ENCODE peak calls at places on chromosome 17, in five cellular contexts. One of them, this sample, is unnamed. For H3K4me1 and H3K36me3, the result is how much of the 10 kb centered on the place peaks cover.

GRCh38 chr17:57594767-57595166 is 150.3 kb downstream of the CCDC182 start:
- DNase-seq in CD8-positive, alpha-beta memory T cell: no peak
- DNase-seq in sigmoid colon: no peak
- DNase-seq in CD8-positive, alpha-beta T cell: no peak
- DNase-seq in uterus: no peak
- DNase-seq in this sample: no peak

GRCh38 chr17:164536-165235 is 16.8 kb downstream of the DOC2B start:
- DNase-seq in CD8-positive, alpha-beta memory T cell: no peak
- DNase-seq in sigmoid colon: no peak
- DNase-seq in CD8-positive, alpha-beta T cell: peak
- DNase-seq in uterus: peak
- DNase-seq in this sample: no peak

GRCh38 chr17:9714801-9715200 is 69.5 kb downstream of the USP43 start:
- DNase-seq in CD8-positive, alpha-beta memory T cell: no peak
- DNase-seq in sigmoid colon: no peak
- DNase-seq in CD8-positive, alpha-beta T cell: no peak
- DNase-seq in uterus: no peak
- DNase-seq in this sample: no peak

GRCh38 chr17:50893183-50893993 is 27.2 kb upstream of the TOB1 start:
- DNase-seq in CD8-positive, alpha-beta memory T cell: no peak
- DNase-seq in sigmoid colon: peak
- DNase-seq in CD8-positive, alpha-beta T cell: no peak
- DNase-seq in uterus: peak
- DNase-seq in this sample: no peak

GRCh38 chr17:78541488-78542237 is 35.5 kb downstream of the DNAH17 start:
- DNase-seq in CD8-positive, alpha-beta memory T cell: no peak
- DNase-seq in sigmoid colon: peak
- DNase-seq in CD8-positive, alpha-beta T cell: no peak
- DNase-seq in uterus: no peak
- DNase-seq in this sample: peak

GRCh38 chr17:17870292-17870691 is 33.5 kb upstream of the SREBF1 start:
- DNase-seq in CD8-positive, alpha-beta memory T cell: no peak
- DNase-seq in sigmoid colon: no peak
- DNase-seq in CD8-positive, alpha-beta T cell: no peak
- DNase-seq in uterus: no peak
- DNase-seq in this sample: no peak

GRCh38 chr17:33950061-33950460 is 305.0 kb upstream of the CCL2 start:
- DNase-seq in CD8-positive, alpha-beta memory T cell: no peak
- DNase-seq in sigmoid colon: no peak
- DNase-seq in CD8-positive, alpha-beta T cell: no peak
- DNase-seq in uterus: no peak
- DNase-seq in this sample: no peak

GRCh38 chr17:67244621-67245072 is 349 bp downstream of the HELZ start:
- DNase-seq in CD8-positive, alpha-beta memory T cell: no peak
- DNase-seq in sigmoid colon: no peak
- DNase-seq in CD8-positive, alpha-beta T cell: no peak
- DNase-seq in uterus: peak
- DNase-seq in this sample: peak

GRCh38 chr17:44308320-44308818 is at the start of gene RUNDC3A:
- DNase-seq in CD8-positive, alpha-beta memory T cell: peak
- DNase-seq in sigmoid colon: peak
- DNase-seq in CD8-positive, alpha-beta T cell: peak
- DNase-seq in uterus: peak
- DNase-seq in this sample: peak

GRCh38 chr17:1286379-1287106 is 7.1 kb downstream of the TRARG1 start:
- DNase-seq in CD8-positive, alpha-beta memory T cell: no peak
- DNase-seq in sigmoid colon: no peak
- DNase-seq in CD8-positive, alpha-beta T cell: no peak
- DNase-seq in uterus: no peak
- DNase-seq in this sample: no peak

GRCh38 chr17:56974055-56974454 is 3.9 kb upstream of the SCPEP1 start:
- DNase-seq in CD8-positive, alpha-beta memory T cell: no peak
- DNase-seq in sigmoid colon: no peak
- DNase-seq in CD8-positive, alpha-beta T cell: no peak
- DNase-seq in uterus: no peak
- DNase-seq in this sample: no peak

GRCh38 chr17:27540300-27541105 is 84.3 kb downstream of the KSR1 start:
- DNase-seq in CD8-positive, alpha-beta memory T cell: no peak
- DNase-seq in sigmoid colon: peak
- DNase-seq in CD8-positive, alpha-beta T cell: no peak
- DNase-seq in uterus: peak
- DNase-seq in this sample: peak

GRCh38 chr17:77478281-77478680 is 337.5 kb downstream of the SEC14L1 start:
- DNase-seq in CD8-positive, alpha-beta memory T cell: no peak
- DNase-seq in sigmoid colon: no peak
- DNase-seq in CD8-positive, alpha-beta T cell: no peak
- DNase-seq in uterus: no peak
- DNase-seq in this sample: no peak

GRCh38 chr17:77476006-77476405 is 335.2 kb downstream of the SEC14L1 start:
- DNase-seq in CD8-positive, alpha-beta memory T cell: peak
- DNase-seq in sigmoid colon: no peak
- DNase-seq in CD8-positive, alpha-beta T cell: no peak
- DNase-seq in uterus: no peak
- DNase-seq in this sample: no peak

GRCh38 chr17:77478899-77479298 is 338.1 kb downstream of the SEC14L1 start:
- DNase-seq in CD8-positive, alpha-beta memory T cell: no peak
- DNase-seq in sigmoid colon: peak
- DNase-seq in CD8-positive, alpha-beta T cell: no peak
- DNase-seq in uterus: peak
- DNase-seq in this sample: no peak

GRCh38 chr17:77476498-77476897 is 335.7 kb downstream of the SEC14L1 start:
- DNase-seq in CD8-positive, alpha-beta memory T cell: peak
- DNase-seq in sigmoid colon: no peak
- DNase-seq in CD8-positive, alpha-beta T cell: no peak
- DNase-seq in uterus: no peak
- DNase-seq in this sample: no peak

GRCh38 chr17:77476920-77477805 is 336.4 kb downstream of the SEC14L1 start:
- DNase-seq in CD8-positive, alpha-beta memory T cell: peak
- DNase-seq in sigmoid colon: peak
- DNase-seq in CD8-positive, alpha-beta T cell: no peak
- DNase-seq in uterus: peak
- DNase-seq in this sample: peak
- H3K4me1 ChIP-seq in CD8-positive, alpha-beta memory T cell: half or more
- H3K4me1 ChIP-seq in sigmoid colon: under half
- H3K4me1 ChIP-seq in CD8-positive, alpha-beta T cell: half or more
- H3K4me1 ChIP-seq in uterus: half or more
- H3K4me1 ChIP-seq in this sample: under half

DNA sequence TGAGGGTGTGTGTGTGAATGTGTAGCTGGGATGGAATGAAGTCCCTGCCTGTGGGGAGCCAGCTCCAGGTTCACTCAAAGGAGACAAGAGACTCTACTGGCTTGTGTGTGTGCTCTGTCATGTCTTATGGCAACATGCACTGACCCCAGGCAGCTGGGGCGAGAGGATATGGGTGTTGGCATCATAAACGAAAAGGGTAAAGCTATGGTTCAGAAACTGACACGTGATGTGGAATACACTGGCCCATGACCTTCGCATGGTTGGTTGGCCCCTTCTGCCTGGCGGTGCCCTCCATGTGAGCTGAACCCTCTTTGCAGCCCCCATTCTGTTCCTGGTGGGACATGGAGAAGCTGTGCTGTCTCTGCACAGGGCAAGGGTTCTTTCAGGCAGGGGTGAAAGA is 21.9 kb downstream of the ZNF750 start:
- DNase-seq in CD8-positive, alpha-beta memory T cell: no peak
- DNase-seq in sigmoid colon: no peak
- DNase-seq in CD8-positive, alpha-beta T cell: no peak
- DNase-seq in uterus: no peak
- DNase-seq in this sample: no peak
- H3K36me3 ChIP-seq in CD8-positive, alpha-beta memory T cell: under half
- H3K36me3 ChIP-seq in sigmoid colon: under half
- H3K36me3 ChIP-seq in CD8-positive, alpha-beta T cell: under half
- H3K36me3 ChIP-seq in uterus: under half
- H3K36me3 ChIP-seq in this sample: under half

DNA sequence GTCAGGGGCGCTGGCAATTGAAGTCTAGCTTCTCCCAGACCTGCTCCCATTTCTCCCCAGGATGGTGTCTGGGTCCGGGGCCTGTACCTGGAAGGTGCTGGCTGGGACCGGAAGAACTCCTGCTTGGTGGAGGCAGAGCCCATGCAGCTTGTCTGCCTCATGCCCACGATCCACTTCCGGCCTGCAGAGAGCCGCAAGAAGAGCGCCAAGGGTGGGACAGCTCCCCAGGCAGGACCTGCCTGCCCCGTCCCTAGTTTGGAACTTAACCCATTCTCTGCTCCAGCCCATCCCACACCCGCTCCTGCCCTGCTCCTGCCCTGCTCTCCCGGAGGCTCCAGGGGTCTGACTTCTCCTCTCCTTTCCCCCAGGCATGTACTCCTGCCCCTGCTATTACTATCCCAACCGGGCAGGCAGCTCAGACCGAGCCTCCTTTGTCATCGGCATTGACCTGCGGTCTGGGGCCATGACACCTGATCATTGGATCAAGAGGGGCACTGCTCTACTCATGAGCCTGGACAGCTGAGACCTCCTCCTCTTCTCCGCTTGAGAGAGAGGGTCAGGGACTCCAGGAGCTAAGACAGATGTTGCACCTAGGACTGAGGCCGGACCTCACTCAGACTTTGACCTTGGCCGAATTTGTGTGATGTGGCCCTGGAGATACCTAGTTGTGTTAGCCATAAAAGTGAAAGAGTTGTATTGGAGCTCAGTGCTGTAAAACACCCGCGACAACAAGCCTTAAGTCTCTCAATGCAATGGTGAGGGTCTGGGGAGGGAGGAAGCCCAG is 814 bp upstream of the KDM6B start:
- DNase-seq in CD8-positive, alpha-beta memory T cell: no peak
- DNase-seq in sigmoid colon: peak
- DNase-seq in CD8-positive, alpha-beta T cell: no peak
- DNase-seq in uterus: no peak
- DNase-seq in this sample: peak
- H3K4me3 ChIP-seq in CD8-positive, alpha-beta memory T cell: peak
- H3K4me3 ChIP-seq in sigmoid colon: peak
- H3K4me3 ChIP-seq in CD8-positive, alpha-beta T cell: peak
- H3K4me3 ChIP-seq in uterus: peak
- H3K4me3 ChIP-seq in this sample: no peak

GRCh38 chr17:32517982-32518381 is 31.2 kb downstream of the CDK5R1 start:
- DNase-seq in CD8-positive, alpha-beta memory T cell: no peak
- DNase-seq in sigmoid colon: peak
- DNase-seq in CD8-positive, alpha-beta T cell: no peak
- DNase-seq in uterus: no peak
- DNase-seq in this sample: no peak
- H3K4me1 ChIP-seq in CD8-positive, alpha-beta memory T cell: half or more
- H3K4me1 ChIP-seq in sigmoid colon: under half
- H3K4me1 ChIP-seq in CD8-positive, alpha-beta T cell: half or more
- H3K4me1 ChIP-seq in uterus: under half
- H3K4me1 ChIP-seq in this sample: under half

GRCh38 chr17:40325156-40326013 is 16.4 kb downstream of the RARA start:
- DNase-seq in CD8-positive, alpha-beta memory T cell: peak
- DNase-seq in sigmoid colon: no peak
- DNase-seq in CD8-positive, alpha-beta T cell: peak
- DNase-seq in uterus: no peak
- DNase-seq in this sample: peak

GRCh38 chr17:40326014-40326831 is 17.2 kb downstream of the RARA start:
- DNase-seq in CD8-positive, alpha-beta memory T cell: peak
- DNase-seq in sigmoid colon: no peak
- DNase-seq in CD8-positive, alpha-beta T cell: peak
- DNase-seq in uterus: no peak
- DNase-seq in this sample: peak

GRCh38 chr17:40327244-40327666 is 18.3 kb downstream of the RARA start:
- DNase-seq in CD8-positive, alpha-beta memory T cell: no peak
- DNase-seq in sigmoid colon: no peak
- DNase-seq in CD8-positive, alpha-beta T cell: no peak
- DNase-seq in uterus: no peak
- DNase-seq in this sample: no peak

GRCh38 chr17:40327735-40328385 is 18.9 kb downstream of the RARA start:
- DNase-seq in CD8-positive, alpha-beta memory T cell: no peak
- DNase-seq in sigmoid colon: peak
- DNase-seq in CD8-positive, alpha-beta T cell: no peak
- DNase-seq in uterus: no peak
- DNase-seq in this sample: no peak

GRCh38 chr17:40326832-40327199 is 17.8 kb downstream of the RARA start:
- DNase-seq in CD8-positive, alpha-beta memory T cell: no peak
- DNase-seq in sigmoid colon: no peak
- DNase-seq in CD8-positive, alpha-beta T cell: no peak
- DNase-seq in uterus: no peak
- DNase-seq in this sample: no peak
- H3K36me3 ChIP-seq in CD8-positive, alpha-beta memory T cell: under half
- H3K36me3 ChIP-seq in sigmoid colon: under half
- H3K36me3 ChIP-seq in CD8-positive, alpha-beta T cell: under half
- H3K36me3 ChIP-seq in uterus: under half
- H3K36me3 ChIP-seq in this sample: under half

DNA sequence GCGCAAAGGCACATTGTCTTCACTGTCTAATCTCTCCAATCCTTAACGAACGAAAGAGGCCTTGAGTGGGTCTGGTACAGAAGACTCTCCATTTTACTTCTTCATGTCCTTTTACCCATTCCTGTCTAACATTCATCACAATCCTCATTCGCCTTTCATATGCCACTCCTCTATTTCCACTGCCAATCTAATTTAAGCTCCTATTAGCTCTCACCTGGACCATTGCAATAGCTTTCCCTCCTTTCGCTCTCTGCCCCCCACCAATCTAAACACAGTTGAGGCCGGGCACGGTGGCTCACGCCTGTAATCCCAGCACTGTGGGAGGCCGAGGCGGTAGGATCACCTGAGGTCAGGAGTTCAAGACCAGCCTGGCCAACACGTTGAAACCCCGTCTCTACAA is 6.3 kb upstream of the SLFN14 start:
- DNase-seq in CD8-positive, alpha-beta memory T cell: no peak
- DNase-seq in sigmoid colon: no peak
- DNase-seq in CD8-positive, alpha-beta T cell: no peak
- DNase-seq in uterus: peak
- DNase-seq in this sample: no peak
- H3K4me3 ChIP-seq in CD8-positive, alpha-beta memory T cell: no peak
- H3K4me3 ChIP-seq in sigmoid colon: peak
- H3K4me3 ChIP-seq in CD8-positive, alpha-beta T cell: no peak
- H3K4me3 ChIP-seq in uterus: peak
- H3K4me3 ChIP-seq in this sample: no peak